ENCODE peak calls at places on chromosome 20, in six cellular contexts. G, V, B, A, R and M are unnamed samples.

GRCh38 chr20:11847827-11848226 is 69.9 kb upstream of the BTBD3 start:
- DNase-seq in G (no peak), V (no peak), B (no peak), A (no peak), R (no peak), M (no peak)

GRCh38 chr20:62064788-62065668 is 653 bp downstream of the TAF4 start:
- DNase-seq in G (peak; percentile 52), V (no peak), B (no peak), A (no peak), R (no peak), M (no peak)

GRCh38 chr20:63941282-63942060 is 14.7 kb downstream of the UCKL1 start:
- DNase-seq in G (no peak), V (no peak), B (peak; percentile 15), A (no peak), R (no peak), M (no peak)

GRCh38 chr20:20276806-20277530 is 90.9 kb upstream of the INSM1 start:
- DNase-seq in G (no peak), V (no peak), B (no peak), A (no peak), R (no peak), M (no peak)

GRCh38 chr20:58251979-58252591 is 23.6 kb upstream of the ANKRD60 start:
- DNase-seq in G (no peak), V (no peak), B (peak; percentile 86), A (peak; percentile 89), R (peak; percentile 74), M (peak; percentile 59)

GRCh38 chr20:17538517-17539170 is 7.5 kb upstream of the BFSP1 start:
- DNase-seq in G (no peak), V (peak; percentile 43), B (no peak), A (peak; percentile 28), R (no peak), M (no peak)

GRCh38 chr20:37543828-37544227 is 16.2 kb upstream of the BLCAP start:
- DNase-seq in G (no peak), V (peak; percentile 18), B (peak; percentile 70), A (no peak), R (no peak), M (no peak)

GRCh38 chr20:56974499-56975250 is 291.8 kb downstream of the BMP7 start:
- DNase-seq in G (no peak), V (peak; percentile 46), B (peak; percentile 62), A (peak; percentile 66), R (no peak), M (peak; percentile 28)

GRCh38 chr20:47950103-47950502 is 164.8 kb upstream of the SULF2 start:
- DNase-seq in G (no peak), V (peak; percentile 47), B (peak; percentile 78), A (no peak), R (no peak), M (no peak)

GRCh38 chr20:49482621-49483017 is at the start of gene KCNB1:
- DNase-seq in G (peak; percentile 57), V (peak; percentile 57), B (peak; percentile 76), A (peak; percentile 32), R (no peak), M (no peak)

GRCh38 chr20:44643596-44644383 is 7.7 kb downstream of the ADA start:
- DNase-seq in G (no peak), V (peak; percentile 77), B (peak; percentile 88), A (peak; percentile 92), R (no peak), M (peak; percentile 10)

GRCh38 chr20:63519765-63520593 is 586 bp upstream of the PPDPF start:
- DNase-seq in G (no peak), V (peak; percentile 36), B (no peak), A (peak; percentile 23), R (no peak), M (no peak)

GRCh38 chr20:57753332-57754164 is 43.7 kb upstream of the PMEPA1 start:
- DNase-seq in G (no peak), V (no peak), B (no peak), A (no peak), R (no peak), M (no peak)

GRCh38 chr20:48609491-48609978 is 218.3 kb downstream of the PREX1 start:
- DNase-seq in G (peak; percentile 30), V (peak; percentile 6), B (no peak), A (no peak), R (no peak), M (no peak)

GRCh38 chr20:19976595-19977372 is 40.4 kb upstream of the NAA20 start:
- DNase-seq in G (no peak), V (peak; percentile 57), B (peak; percentile 79), A (peak; percentile 92), R (no peak), M (no peak)

GRCh38 chr20:58523072-58523681 is 8.0 kb upstream of the APCDD1L start:
- DNase-seq in G (no peak), V (no peak), B (peak; percentile 27), A (peak; percentile 20), R (no peak), M (no peak)

GRCh38 chr20:17747431-17747846 is 47.7 kb downstream of the BANF2 start:
- DNase-seq in G (no peak), V (peak; percentile 74), B (peak; percentile 76), A (peak; percentile 89), R (peak; percentile 78), M (peak; percentile 57)

GRCh38 chr20:7193681-7194080 is 426.2 kb downstream of the BMP2 start:
- DNase-seq in G (no peak), V (no peak), B (no peak), A (peak; percentile 22), R (no peak), M (no peak)

GRCh38 chr20:24778585-24779031 is 170.5 kb upstream of the CST7 start:
- DNase-seq in G (peak; percentile 28), V (no peak), B (no peak), A (no peak), R (no peak), M (no peak)

GRCh38 chr20:41178495-41178894 is 41.2 kb downstream of the PLCG1 start:
- DNase-seq in G (peak; percentile 22), V (no peak), B (no peak), A (no peak), R (no peak), M (no peak)

GRCh38 chr20:38658879-38659612 is 57.4 kb downstream of the ARHGAP40 start:
- DNase-seq in G (no peak), V (no peak), B (peak; percentile 32), A (no peak), R (no peak), M (no peak)

GRCh38 chr20:46276531-46276930 is 31.8 kb downstream of the CDH22 start:
- DNase-seq in G (no peak), V (no peak), B (peak; percentile 5), A (no peak), R (no peak), M (no peak)

GRCh38 chr20:10741060-10741459 is 67.3 kb upstream of the JAG1 start:
- DNase-seq in G (no peak), V (no peak), B (peak; percentile 52), A (no peak), R (no peak), M (no peak)

GRCh38 chr20:10735195-10735949 is 61.6 kb upstream of the JAG1 start:
- DNase-seq in G (no peak), V (no peak), B (no peak), A (no peak), R (no peak), M (no peak)

GRCh38 chr20:10739575-10739974 is 65.8 kb upstream of the JAG1 start:
- DNase-seq in G (no peak), V (no peak), B (peak; percentile 38), A (no peak), R (no peak), M (no peak)

DNA sequence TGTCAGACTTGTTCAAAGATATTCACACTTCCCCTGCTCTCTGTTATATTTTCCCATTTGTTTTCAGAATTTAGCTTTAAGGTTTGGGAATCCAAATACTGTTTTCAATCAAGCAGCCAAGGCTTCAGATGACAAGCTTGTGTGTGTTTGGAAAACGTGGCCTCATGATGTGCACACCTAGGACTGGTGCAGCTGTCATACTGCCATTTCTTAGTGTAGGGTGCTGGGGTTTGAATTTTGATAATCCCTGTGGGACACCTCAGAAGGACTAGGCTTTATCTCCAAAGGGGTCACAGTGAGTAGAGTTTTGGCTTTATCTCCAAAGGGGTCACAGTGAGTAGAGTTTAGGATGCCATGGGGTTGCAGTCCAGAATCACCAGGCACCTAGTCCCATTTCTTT is 65.3 kb upstream of the JAG1 start:
- DNase-seq in G (no peak), V (no peak), B (no peak), A (no peak), R (no peak), M (no peak)
- H3K4me3 ChIP-seq in G (peak overlapping the region; percentile 18), V (peak overlapping the region; percentile 30), B (no peak overlapping the region), A (no peak overlapping the region), R (no peak overlapping the region), M (no peak overlapping the region)

GRCh38 chr20:59625214-59625922 is 21.0 kb downstream of the PHACTR3 start:
- DNase-seq in G (no peak), V (no peak), B (no peak), A (no peak), R (no peak), M (no peak)

GRCh38 chr20:59630526-59630925 is 26.2 kb downstream of the PHACTR3 start:
- DNase-seq in G (no peak), V (no peak), B (no peak), A (no peak), R (no peak), M (no peak)

GRCh38 chr20:59629141-59630045 is 25.1 kb downstream of the PHACTR3 start:
- DNase-seq in G (no peak), V (no peak), B (no peak), A (no peak), R (no peak), M (no peak)

GRCh38 chr20:59627298-59627697 is 23.0 kb downstream of the PHACTR3 start:
- DNase-seq in G (no peak), V (no peak), B (no peak), A (no peak), R (no peak), M (no peak)

GRCh38 chr20:59628171-59628570 is 23.8 kb downstream of the PHACTR3 start:
- DNase-seq in G (no peak), V (no peak), B (no peak), A (no peak), R (no peak), M (no peak)
- TF ChIP-seq CTCF in G (no peak), V (no peak), B (no peak), A (no peak), R (no peak), M (no peak)

GRCh38 chr20:4813076-4813838 is 91.5 kb downstream of the PRND start:
- DNase-seq in G (no peak), V (no peak), B (peak; percentile 32), A (no peak), R (no peak), M (no peak)
- H3K4me3 ChIP-seq in G (no peak overlapping the region), V (no peak overlapping the region), B (no peak overlapping the region), A (no peak overlapping the region), R (no peak overlapping the region), M (no peak overlapping the region)

DNA sequence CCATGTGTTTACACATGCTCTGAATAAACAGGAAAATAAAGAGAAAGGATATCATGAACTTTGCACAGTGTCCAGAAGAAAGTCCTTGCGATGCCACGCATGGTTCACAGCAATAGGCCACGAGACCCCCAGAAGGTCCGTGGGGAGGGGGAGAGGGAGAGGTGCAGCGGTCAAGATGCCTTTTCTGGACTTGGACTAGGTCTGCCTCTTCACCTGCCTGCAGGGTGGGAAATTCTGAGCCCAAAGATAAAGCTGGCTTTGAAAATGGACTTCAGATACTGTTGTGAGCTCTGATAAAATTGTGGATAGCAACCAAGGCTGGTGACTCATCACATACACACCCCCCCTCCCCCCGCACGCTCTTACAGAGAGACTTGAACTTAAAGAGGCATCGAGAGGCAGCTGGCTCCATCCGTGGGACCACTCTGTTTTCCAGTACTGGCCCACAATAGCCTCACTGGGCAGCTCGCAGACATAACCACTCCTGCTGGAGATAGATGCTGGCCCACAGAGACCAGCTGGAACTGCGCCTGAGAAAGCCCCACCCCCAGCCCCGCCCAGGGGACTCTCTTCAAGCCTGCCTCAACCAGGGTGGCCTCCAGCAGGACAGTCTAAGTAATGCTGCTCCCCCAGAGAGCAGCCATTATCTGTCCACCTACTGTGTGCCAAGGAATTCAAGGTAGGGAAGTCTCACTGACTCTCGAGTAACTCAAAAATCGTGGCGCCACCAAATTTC is 21.2 kb upstream of the NFATC2 start:
- DNase-seq in G (no peak), V (peak; percentile 71), B (peak; percentile 88), A (peak; percentile 95), R (peak; percentile 51), M (peak; percentile 52)
- TF ChIP-seq CTCF in G (no peak), V (no peak), B (no peak), A (no peak), R (no peak), M (no peak)